ENCODE peak calls at places on chromosome 16, in eight cellular contexts. One of them, this sample, is unnamed.
A peak's percentile ranks its signal among the peaks of the same experiment; 100 is the strongest.

GRCh38 chr16:81996664-81997529 is 14.4 kb downstream of the SDR42E1 start:
- DNase-seq in neural crest cell: no peak
- DNase-seq in SW 1271: peak; percentile 46
- DNase-seq in heart right ventricle: no peak
- DNase-seq in Daoy: peak; percentile 71
- DNase-seq in HT-29: peak; percentile 92
- DNase-seq in upper lobe of right lung: no peak
- DNase-seq in non-pigmented ciliary epithelial cell: no peak
- DNase-seq in this sample: no peak

GRCh38 chr16:78251115-78251514 is 151.7 kb downstream of the WWOX start:
- DNase-seq in neural crest cell: no peak
- DNase-seq in SW 1271: no peak
- DNase-seq in heart right ventricle: no peak
- DNase-seq in Daoy: no peak
- DNase-seq in HT-29: no peak
- DNase-seq in upper lobe of right lung: no peak
- DNase-seq in non-pigmented ciliary epithelial cell: no peak
- DNase-seq in this sample: no peak

GRCh38 chr16:55576369-55576768 is 9.9 kb downstream of the CAPNS2 start:
- DNase-seq in neural crest cell: no peak
- DNase-seq in SW 1271: no peak
- DNase-seq in heart right ventricle: peak; percentile 23
- DNase-seq in Daoy: no peak
- DNase-seq in HT-29: no peak
- DNase-seq in upper lobe of right lung: no peak
- DNase-seq in non-pigmented ciliary epithelial cell: no peak
- DNase-seq in this sample: no peak

GRCh38 chr16:30694926-30695678 is 3.9 kb upstream of the SRCAP start:
- DNase-seq in neural crest cell: no peak
- DNase-seq in SW 1271: no peak
- DNase-seq in heart right ventricle: no peak
- DNase-seq in Daoy: no peak
- DNase-seq in HT-29: no peak
- DNase-seq in upper lobe of right lung: no peak
- DNase-seq in non-pigmented ciliary epithelial cell: no peak
- DNase-seq in this sample: no peak

GRCh38 chr16:85638695-85639409 is 25.7 kb downstream of the GSE1 start:
- DNase-seq in neural crest cell: no peak
- DNase-seq in SW 1271: no peak
- DNase-seq in heart right ventricle: no peak
- DNase-seq in Daoy: no peak
- DNase-seq in HT-29: no peak
- DNase-seq in upper lobe of right lung: no peak
- DNase-seq in non-pigmented ciliary epithelial cell: no peak
- DNase-seq in this sample: no peak

GRCh38 chr16:25523183-25523582 is 168.6 kb upstream of the HS3ST4 start:
- DNase-seq in neural crest cell: no peak
- DNase-seq in SW 1271: no peak
- DNase-seq in heart right ventricle: no peak
- DNase-seq in Daoy: no peak
- DNase-seq in HT-29: no peak
- DNase-seq in upper lobe of right lung: no peak
- DNase-seq in non-pigmented ciliary epithelial cell: no peak
- DNase-seq in this sample: no peak

GRCh38 chr16:23482778-23483177 is 27.5 kb downstream of the GGA2 start:
- DNase-seq in neural crest cell: no peak
- DNase-seq in SW 1271: no peak
- DNase-seq in heart right ventricle: no peak
- DNase-seq in Daoy: no peak
- DNase-seq in HT-29: no peak
- DNase-seq in upper lobe of right lung: no peak
- DNase-seq in non-pigmented ciliary epithelial cell: no peak
- DNase-seq in this sample: no peak

GRCh38 chr16:78462261-78463208 is 363.1 kb downstream of the WWOX start:
- DNase-seq in neural crest cell: no peak
- DNase-seq in SW 1271: no peak
- DNase-seq in heart right ventricle: no peak
- DNase-seq in Daoy: no peak
- DNase-seq in HT-29: no peak
- DNase-seq in upper lobe of right lung: no peak
- DNase-seq in non-pigmented ciliary epithelial cell: no peak
- DNase-seq in this sample: no peak

GRCh38 chr16:30958164-30959083 is 870 bp downstream of the SETD1A start:
- DNase-seq in neural crest cell: peak; percentile 50
- DNase-seq in SW 1271: peak; percentile 39
- DNase-seq in heart right ventricle: peak; percentile 58
- DNase-seq in Daoy: peak; percentile 51
- DNase-seq in HT-29: peak; percentile 19
- DNase-seq in upper lobe of right lung: peak; percentile 83
- DNase-seq in non-pigmented ciliary epithelial cell: no peak
- DNase-seq in this sample: peak; percentile 88

GRCh38 chr16:69112285-69113129 is 7.1 kb downstream of the HAS3 start:
- DNase-seq in neural crest cell: peak; percentile 77
- DNase-seq in SW 1271: peak; percentile 35
- DNase-seq in heart right ventricle: peak; percentile 45
- DNase-seq in Daoy: peak; percentile 51
- DNase-seq in HT-29: peak; percentile 68
- DNase-seq in upper lobe of right lung: peak; percentile 82
- DNase-seq in non-pigmented ciliary epithelial cell: no peak
- DNase-seq in this sample: no peak

GRCh38 chr16:86988920-86989715 is 328.1 kb downstream of the C16orf95 start:
- DNase-seq in neural crest cell: no peak
- DNase-seq in SW 1271: no peak
- DNase-seq in heart right ventricle: no peak
- DNase-seq in Daoy: no peak
- DNase-seq in HT-29: no peak
- DNase-seq in upper lobe of right lung: no peak
- DNase-seq in non-pigmented ciliary epithelial cell: no peak
- DNase-seq in this sample: no peak

GRCh38 chr16:21720533-21720932 is 56.8 kb downstream of the OTOA start:
- DNase-seq in neural crest cell: no peak
- DNase-seq in SW 1271: no peak
- DNase-seq in heart right ventricle: no peak
- DNase-seq in Daoy: no peak
- DNase-seq in HT-29: no peak
- DNase-seq in upper lobe of right lung: no peak
- DNase-seq in non-pigmented ciliary epithelial cell: no peak
- DNase-seq in this sample: no peak

GRCh38 chr16:80007216-80007615 is 406.7 kb upstream of the MAF start:
- DNase-seq in neural crest cell: no peak
- DNase-seq in SW 1271: no peak
- DNase-seq in heart right ventricle: no peak
- DNase-seq in Daoy: no peak
- DNase-seq in HT-29: no peak
- DNase-seq in upper lobe of right lung: no peak
- DNase-seq in non-pigmented ciliary epithelial cell: no peak
- DNase-seq in this sample: no peak

GRCh38 chr16:19119564-19119963 is 5.8 kb downstream of the ITPRIPL2 start:
- DNase-seq in neural crest cell: no peak
- DNase-seq in SW 1271: peak; percentile 10
- DNase-seq in heart right ventricle: no peak
- DNase-seq in Daoy: peak; percentile 66
- DNase-seq in HT-29: no peak
- DNase-seq in upper lobe of right lung: no peak
- DNase-seq in non-pigmented ciliary epithelial cell: peak; percentile 67
- DNase-seq in this sample: no peak

GRCh38 chr16:85571563-85571812 is 41.6 kb upstream of the GSE1 start:
- DNase-seq in neural crest cell: no peak
- DNase-seq in SW 1271: no peak
- DNase-seq in heart right ventricle: no peak
- DNase-seq in Daoy: no peak
- DNase-seq in HT-29: no peak
- DNase-seq in upper lobe of right lung: no peak
- DNase-seq in non-pigmented ciliary epithelial cell: no peak
- DNase-seq in this sample: no peak

GRCh38 chr16:376817-377418 is 4.9 kb downstream of the PGAP6 start:
- DNase-seq in neural crest cell: no peak
- DNase-seq in SW 1271: no peak
- DNase-seq in heart right ventricle: no peak
- DNase-seq in Daoy: no peak
- DNase-seq in HT-29: no peak
- DNase-seq in upper lobe of right lung: no peak
- DNase-seq in non-pigmented ciliary epithelial cell: no peak
- DNase-seq in this sample: no peak

GRCh38 chr16:3963203-3963602 is 82.7 kb upstream of the CREBBP start:
- DNase-seq in neural crest cell: no peak
- DNase-seq in SW 1271: no peak
- DNase-seq in heart right ventricle: no peak
- DNase-seq in Daoy: no peak
- DNase-seq in HT-29: no peak
- DNase-seq in upper lobe of right lung: no peak
- DNase-seq in non-pigmented ciliary epithelial cell: no peak
- DNase-seq in this sample: no peak

GRCh38 chr16:77974883-77975282 is 47.5 kb upstream of the CLEC3A start:
- DNase-seq in neural crest cell: no peak
- DNase-seq in SW 1271: no peak
- DNase-seq in heart right ventricle: no peak
- DNase-seq in Daoy: peak; percentile 20
- DNase-seq in HT-29: peak; percentile 28
- DNase-seq in upper lobe of right lung: no peak
- DNase-seq in non-pigmented ciliary epithelial cell: no peak
- DNase-seq in this sample: no peak

GRCh38 chr16:69563605-69564580 is 1.9 kb upstream of the NFAT5 start:
- DNase-seq in neural crest cell: peak; percentile 3
- DNase-seq in SW 1271: peak; percentile 72
- DNase-seq in heart right ventricle: no peak
- DNase-seq in Daoy: peak; percentile 43
- DNase-seq in HT-29: peak; percentile 22
- DNase-seq in upper lobe of right lung: no peak
- DNase-seq in non-pigmented ciliary epithelial cell: no peak
- DNase-seq in this sample: no peak

GRCh38 chr16:68416057-68417046 is 32.0 kb downstream of the SMPD3 start:
- DNase-seq in neural crest cell: no peak
- DNase-seq in SW 1271: no peak
- DNase-seq in heart right ventricle: no peak
- DNase-seq in Daoy: no peak
- DNase-seq in HT-29: peak; percentile 86
- DNase-seq in upper lobe of right lung: no peak
- DNase-seq in non-pigmented ciliary epithelial cell: no peak
- DNase-seq in this sample: no peak

GRCh38 chr16:89193021-89193575 is 7.2 kb downstream of the SLC22A31 start:
- DNase-seq in neural crest cell: no peak
- DNase-seq in SW 1271: no peak
- DNase-seq in heart right ventricle: peak; percentile 46
- DNase-seq in Daoy: peak; percentile 80
- DNase-seq in HT-29: no peak
- DNase-seq in upper lobe of right lung: peak; percentile 93
- DNase-seq in non-pigmented ciliary epithelial cell: peak; percentile 38
- DNase-seq in this sample: no peak

GRCh38 chr16:85798283-85798776 is 1.0 kb downstream of the EMC8 start:
- DNase-seq in neural crest cell: no peak
- DNase-seq in SW 1271: no peak
- DNase-seq in heart right ventricle: no peak
- DNase-seq in Daoy: no peak
- DNase-seq in HT-29: peak; percentile 19
- DNase-seq in upper lobe of right lung: peak; percentile 20
- DNase-seq in non-pigmented ciliary epithelial cell: no peak
- DNase-seq in this sample: no peak

GRCh38 chr16:13923703-13924298 is 3.8 kb downstream of the ERCC4 start:
- DNase-seq in neural crest cell: no peak
- DNase-seq in SW 1271: peak; percentile 29
- DNase-seq in heart right ventricle: no peak
- DNase-seq in Daoy: peak; percentile 18
- DNase-seq in HT-29: peak; percentile 54
- DNase-seq in upper lobe of right lung: no peak
- DNase-seq in non-pigmented ciliary epithelial cell: peak; percentile 9
- DNase-seq in this sample: no peak

This sample was measured in posterior cingulate gyrus.